ENCODE peak calls at places on chromosomes 1 and 21, in five cellular contexts. V is AG04450, L is esophagus squamous epithelium, B is Peyer's patch, F is brain microvascular endothelial cell. I is an unnamed sample.
A peak's percentile ranks its signal among the peaks of the same experiment; 100 is the strongest.

GRCh38 chr1:151368745-151369610 is 3.5 kb downstream of the SELENBP1 start:
- DNase-seq in V (no peak), L (no peak), B (no peak), F (no peak), I (no peak)

GRCh38 chr1:167713330-167714081 is 8.3 kb upstream of the MPZL1 start:
- DNase-seq in V (no peak), L (no peak), B (no peak), F (no peak), I (peak; percentile 37)

GRCh38 chr1:29736582-29737188 is 500.4 kb downstream of the PTPRU start:
- DNase-seq in V (peak; percentile 18), L (no peak), B (no peak), F (peak; percentile 46), I (peak; percentile 92)

GRCh38 chr1:65255088-65256050 is 54.0 kb upstream of the DNAJC6 start:
- DNase-seq in V (no peak), L (no peak), B (no peak), F (no peak), I (peak; percentile 60)

GRCh38 chr1:54124472-54124871 is 28.3 kb downstream of the CDCP2 start:
- DNase-seq in V (no peak), L (no peak), B (no peak), F (no peak), I (no peak)

GRCh38 chr1:153546371-153546770 is 765 bp upstream of the S100A4 start:
- DNase-seq in V (no peak), L (no peak), B (no peak), F (no peak), I (no peak)

GRCh38 chr1:247373721-247374141 is 42.1 kb upstream of the ZNF496 start:
- DNase-seq in V (no peak), L (no peak), B (peak; percentile 50), F (peak; percentile 42), I (peak; percentile 62)

GRCh38 chr1:33350611-33351280 is 29.8 kb upstream of the A3GALT2 start:
- DNase-seq in V (no peak), L (no peak), B (no peak), F (no peak), I (no peak)

GRCh38 chr1:192628406-192629057 is 7.4 kb upstream of the RGS13 start:
- DNase-seq in V (no peak), L (no peak), B (no peak), F (no peak), I (peak; percentile 18)

GRCh38 chr1:192632188-192632587 is 3.8 kb upstream of the RGS13 start:
- DNase-seq in V (no peak), L (no peak), B (no peak), F (peak; percentile 45), I (no peak)

GRCh38 chr1:192631749-192632148 is 4.2 kb upstream of the RGS13 start:
- DNase-seq in V (no peak), L (no peak), B (no peak), F (no peak), I (no peak)

GRCh38 chr1:192629602-192630001 is 6.3 kb upstream of the RGS13 start:
- DNase-seq in V (no peak), L (no peak), B (no peak), F (no peak), I (no peak)

GRCh38 chr1:192630521-192631287 is 5.2 kb upstream of the RGS13 start:
- DNase-seq in V (no peak), L (no peak), B (no peak), F (no peak), I (no peak)
- H3K27ac ChIP-seq in V (no peak overlapping the region), L (no peak overlapping the region), B (no peak overlapping the region), F (no peak overlapping the region), I (peak overlapping the region; percentile 61)

GRCh38 chr21:14972678-14973077 is 92.1 kb downstream of the NRIP1 start:
- DNase-seq in V (no peak), L (no peak), B (no peak), F (no peak), I (no peak)

GRCh38 chr21:14979264-14979663 is 85.5 kb downstream of the NRIP1 start:
- DNase-seq in V (no peak), L (no peak), B (no peak), F (no peak), I (no peak)

GRCh38 chr21:14977814-14978213 is 87.0 kb downstream of the NRIP1 start:
- DNase-seq in V (no peak), L (no peak), B (no peak), F (no peak), I (peak; percentile 13)

GRCh38 chr21:14981246-14981645 is 83.6 kb downstream of the NRIP1 start:
- DNase-seq in V (no peak), L (no peak), B (no peak), F (no peak), I (no peak)

GRCh38 chr21:14975136-14975905 is 89.5 kb downstream of the NRIP1 start:
- DNase-seq in V (no peak), L (no peak), B (no peak), F (no peak), I (no peak)
- H3K4me3 ChIP-seq in V (no peak overlapping the region), L (no peak overlapping the region), B (no peak overlapping the region), F (no peak overlapping the region), I (no peak overlapping the region)

DNA sequence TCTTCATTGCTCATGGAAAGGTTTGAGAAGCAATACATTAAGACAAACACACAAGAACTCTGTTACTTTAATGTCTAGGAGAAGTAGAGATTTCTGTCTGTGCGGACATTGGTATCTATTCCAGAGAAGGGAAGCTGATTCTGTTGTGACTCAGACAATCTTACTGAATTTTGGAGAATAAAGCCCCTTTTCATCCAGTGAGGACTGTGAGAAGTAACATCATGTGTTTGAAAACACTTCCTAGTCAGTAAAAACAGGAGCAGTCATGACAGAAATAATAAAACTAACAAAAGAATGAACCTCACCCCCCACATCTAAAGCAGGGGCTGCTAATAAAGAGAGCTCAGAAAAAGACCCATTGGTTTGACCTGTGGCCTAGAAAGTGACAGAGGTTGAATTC is 46.6 kb downstream of the NEK7 start:
- DNase-seq in V (no peak), L (no peak), B (no peak), F (no peak), I (no peak)
- H3K27ac ChIP-seq in V (no peak overlapping the region), L (no peak overlapping the region), B (no peak overlapping the region), F (peak overlapping the region; percentile 15), I (no peak overlapping the region)

DNA sequence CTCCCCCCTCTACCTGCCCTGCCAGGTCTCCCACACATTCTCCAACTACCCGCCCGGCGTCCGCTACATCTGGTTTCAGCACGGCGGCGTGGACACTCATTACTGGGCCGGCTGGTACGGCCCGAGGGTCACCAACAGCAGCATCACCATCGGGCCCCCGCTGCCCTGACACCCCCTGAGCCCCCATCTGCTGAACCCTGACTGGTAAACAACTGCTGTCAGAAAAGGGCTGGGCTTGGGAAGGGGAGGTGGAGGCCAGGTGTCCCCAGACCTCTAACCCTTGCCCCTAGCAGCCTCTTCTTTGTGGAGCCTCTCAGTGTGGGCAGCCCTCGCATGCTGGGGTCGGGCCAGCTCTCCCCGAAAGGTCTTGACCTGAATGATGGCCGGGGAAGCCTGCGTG is 2.9 kb upstream of the FBXO6 start:
- DNase-seq in V (no peak), L (no peak), B (no peak), F (no peak), I (no peak)
- H3K4me3 ChIP-seq in V (no peak overlapping the region), L (no peak overlapping the region), B (no peak overlapping the region), F (no peak overlapping the region), I (no peak overlapping the region)

DNA sequence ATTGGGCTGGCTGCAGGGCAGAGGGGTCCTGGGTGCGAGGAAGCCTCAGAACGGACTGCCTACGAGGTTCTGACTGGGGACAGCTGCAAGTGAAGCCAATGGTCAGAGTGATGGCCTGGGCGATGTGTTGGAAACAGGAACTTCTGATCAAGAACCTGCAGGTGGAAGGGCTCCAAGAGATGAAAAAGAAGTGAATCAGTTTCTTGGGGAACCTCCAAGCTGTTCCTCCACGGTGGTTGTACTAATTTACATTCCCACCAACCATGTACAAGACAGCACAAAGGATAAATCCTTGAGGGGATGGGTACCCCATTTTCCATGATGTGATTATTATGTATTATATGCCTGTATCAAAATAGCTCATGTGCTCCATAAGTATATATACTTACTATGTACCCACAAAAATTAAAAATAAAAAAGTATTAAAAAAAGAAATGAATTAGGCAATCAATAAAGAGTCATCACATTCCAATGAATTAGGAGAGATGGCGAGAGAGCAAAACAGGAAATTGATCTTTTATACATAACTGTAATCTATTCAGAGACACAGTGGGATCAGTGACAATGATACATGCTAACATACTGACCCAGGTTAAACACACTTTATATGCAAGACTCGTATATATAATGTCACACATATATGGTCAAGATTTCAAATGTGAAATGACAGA is 58.1 kb downstream of the PTPN14 start:
- DNase-seq in V (no peak), L (no peak), B (no peak), F (no peak), I (no peak)
- H3K27ac ChIP-seq in V (peak overlapping the region; percentile 47), L (no peak overlapping the region), B (no peak overlapping the region), F (no peak overlapping the region), I (no peak overlapping the region)

GRCh38 chr1:51297401-51298321 is 32.7 kb downstream of the TTC39A start:
- DNase-seq in V (no peak), L (no peak), B (no peak), F (no peak), I (no peak)
- H3K4me3 ChIP-seq in V (no peak overlapping the region), L (peak overlapping the region; percentile 24), B (no peak overlapping the region), F (no peak overlapping the region), I (no peak overlapping the region)

GRCh38 chr1:157117527-157118057 is 18.0 kb upstream of the ETV3L start:
- DNase-seq in V (no peak), L (no peak), B (peak; percentile 32), F (no peak), I (no peak)
- H3K27ac ChIP-seq in V (no peak overlapping the region), L (no peak overlapping the region), B (no peak overlapping the region), F (no peak overlapping the region), I (no peak overlapping the region)

GRCh38 chr1:43272161-43272560 is 2.4 kb downstream of the TMEM125 start:
- DNase-seq in V (no peak), L (no peak), B (no peak), F (no peak), I (no peak)
- H3K4me3 ChIP-seq in V (no peak overlapping the region), L (no peak overlapping the region), B (no peak overlapping the region), F (no peak overlapping the region), I (no peak overlapping the region)